ENCODE peak calls at places on chromosome 21, in six cellular contexts. F is foreskin fibroblast, C is brain microvascular endothelial cell, E is thoracic aorta, I is right lobe of liver, H is cardiac muscle cell. V is an unnamed sample.

GRCh38 chr21:33403128-33403785 is at the start of gene IFNGR2:
- DNase-seq in E (no peak), I (peak; percentile 71), H (peak; percentile 56), F (no peak), C (no peak), V (no peak)

GRCh38 chr21:26962516-26963305 is 4.2 kb downstream of the ADAMTS5 start:
- DNase-seq in E (no peak), H (peak; percentile 35), C (no peak), I (no peak), F (no peak), V (no peak)

GRCh38 chr21:40797881-40798280 is 49.1 kb downstream of the DSCAM start:
- DNase-seq in C (no peak), I (no peak), H (no peak), F (no peak), E (no peak), V (peak; percentile 44)

GRCh38 chr21:40512590-40512989 is 334.4 kb downstream of the DSCAM start:
- DNase-seq in E (no peak), I (no peak), C (no peak), F (no peak), H (no peak), V (no peak)

GRCh38 chr21:41477641-41478318 is 30.2 kb downstream of the TMPRSS2 start:
- DNase-seq in E (no peak), I (peak; percentile 78), C (no peak), H (peak; percentile 62), F (no peak), V (no peak)

GRCh38 chr21:31597683-31598082 is 61.8 kb upstream of the SOD1 start:
- DNase-seq in E (no peak), C (no peak), H (no peak), I (no peak), F (no peak), V (no peak)

GRCh38 chr21:9738527-9738926 is 782.9 kb upstream of the TPTE start:
- DNase-seq in H (no peak), I (no peak), C (no peak), F (no peak), E (no peak), V (no peak)

GRCh38 chr21:20701235-20701634 is 297.0 kb upstream of the NCAM2 start:
- DNase-seq in I (no peak), F (no peak), C (no peak), E (no peak), H (no peak), V (no peak)

GRCh38 chr21:33089439-33089838 is 19.5 kb downstream of the OLIG1 start:
- DNase-seq in I (no peak), C (no peak), E (no peak), F (no peak), H (no peak), V (no peak)

GRCh38 chr21:39441502-39442475 is 3.8 kb downstream of the LCA5L start:
- DNase-seq in F (peak; percentile 44), E (no peak), H (peak; percentile 68), I (no peak), C (peak; percentile 48), V (peak; percentile 14)

GRCh38 chr21:38668501-38668900 is 137.2 kb upstream of the ETS2 start:
- DNase-seq in I (no peak), E (no peak), H (no peak), C (no peak), F (no peak), V (no peak)

GRCh38 chr21:25871566-25871965 is 136.8 kb downstream of the GABPA start:
- DNase-seq in F (no peak), H (no peak), C (no peak), I (no peak), E (no peak), V (no peak)

GRCh38 chr21:39115659-39116235 is 67.5 kb downstream of the PSMG1 start:
- DNase-seq in F (no peak), H (no peak), I (no peak), E (no peak), C (no peak), V (no peak)

GRCh38 chr21:32813265-32813903 is 41.8 kb upstream of the PAXBP1 start:
- DNase-seq in F (no peak), H (no peak), I (no peak), C (no peak), E (no peak), V (no peak)

GRCh38 chr21:31140025-31140424 is 101.7 kb upstream of the KRTAP19-8 start:
- DNase-seq in F (no peak), H (no peak), I (no peak), C (no peak), E (no peak), V (no peak)

GRCh38 chr21:39083377-39084008 is 99.8 kb downstream of the PSMG1 start:
- DNase-seq in C (no peak), E (no peak), I (no peak), F (no peak), H (peak; percentile 52), V (no peak)

GRCh38 chr21:25903599-25903998 is 168.8 kb downstream of the GABPA start:
- DNase-seq in C (no peak), I (no peak), F (no peak), H (no peak), E (no peak), V (no peak)

GRCh38 chr21:41147979-41148355 is 20.0 kb upstream of the BACE2 start:
- DNase-seq in F (no peak), H (no peak), I (no peak), C (no peak), E (no peak), V (no peak)

GRCh38 chr21:31873275-31873695 is 465 bp downstream of the HUNK start:
- DNase-seq in E (no peak), H (no peak), C (no peak), F (no peak), I (no peak), V (no peak)

GRCh38 chr21:35256468-35256988 is 207.4 kb upstream of the RUNX1 start:
- DNase-seq in F (peak; percentile 97), C (peak; percentile 100), I (peak; percentile 48), H (peak; percentile 99), E (peak; percentile 75), V (peak; percentile 95)

GRCh38 chr21:38380391-38381137 is 117.7 kb downstream of the ERG start:
- DNase-seq in I (no peak), E (no peak), F (no peak), C (peak; percentile 26), H (peak; percentile 50), V (no peak)

GRCh38 chr21:32482565-32483292 is 70.2 kb downstream of the EVA1C start:
- DNase-seq in H (no peak), F (no peak), C (no peak), E (no peak), I (no peak), V (no peak)

GRCh38 chr21:18549214-18549905 is 145.8 kb upstream of the TMPRSS15 start:
- DNase-seq in H (no peak), F (no peak), C (peak; percentile 47), E (no peak), I (no peak), V (no peak)

GRCh38 chr21:36396314-36396713 is 11.1 kb downstream of the CHAF1B start:
- DNase-seq in I (peak; percentile 16), F (no peak), E (no peak), C (no peak), H (no peak), V (no peak)

GRCh38 chr21:17660862-17661261 is 48.2 kb upstream of the BTG3 start:
- DNase-seq in H (no peak), E (no peak), F (no peak), C (no peak), I (no peak), V (no peak)

GRCh38 chr21:27269646-27270045 is 302.8 kb upstream of the ADAMTS5 start:
- DNase-seq in I (no peak), F (peak; percentile 87), E (no peak), C (peak; percentile 94), H (peak; percentile 91), V (peak; percentile 67)

GRCh38 chr21:36700961-36701911 is 2.3 kb downstream of the SIM2 start:
- DNase-seq in E (no peak), I (no peak), F (no peak), C (no peak), H (no peak), V (no peak)

GRCh38 chr21:26941436-26941835 is 25.5 kb downstream of the ADAMTS5 start:
- DNase-seq in F (no peak), E (no peak), H (no peak), I (no peak), C (no peak), V (no peak)

GRCh38 chr21:31235671-31236450 is 108.2 kb downstream of the TIAM1 start:
- DNase-seq in F (no peak), I (no peak), H (peak; percentile 48), C (peak; percentile 61), E (no peak), V (no peak)

GRCh38 chr21:46385846-46386725 is 62.1 kb downstream of the PCNT start:
- DNase-seq in F (peak; percentile 6), I (no peak), C (no peak), E (no peak), H (no peak), V (no peak)

GRCh38 chr21:25506887-25507286 is 100.4 kb downstream of the MRPL39 start:
- DNase-seq in I (no peak), C (peak; percentile 61), H (no peak), E (no peak), F (peak; percentile 67), V (peak; percentile 31)

DNA sequence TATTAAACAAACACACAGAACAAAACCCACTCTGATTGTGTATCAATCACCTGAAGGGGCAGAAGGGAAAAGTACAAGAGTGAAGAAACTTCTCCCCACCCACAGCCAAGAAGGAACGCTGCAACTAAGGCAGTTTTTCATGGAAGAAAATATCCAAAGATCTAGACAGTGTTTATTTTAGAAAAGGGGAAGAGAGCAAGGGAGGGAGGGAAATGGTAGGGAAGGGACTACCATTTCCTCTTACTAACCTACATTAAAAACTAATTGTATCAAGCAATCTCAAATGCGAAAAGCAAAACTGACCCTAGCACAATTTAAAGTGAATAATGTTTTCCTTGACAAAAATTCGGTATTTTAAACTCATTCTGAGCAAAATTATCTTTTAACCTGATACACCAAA is 3.5 kb downstream of the NRIP1 start:
- DNase-seq in I (no peak), H (no peak), F (no peak), E (no peak), C (no peak), V (no peak)
- H3K4me3 ChIP-seq in I (no peak overlapping the region), H (no peak overlapping the region), F (peak overlapping the region; percentile 21), E (peak overlapping the region; percentile 18), C (peak overlapping the region; percentile 7), V (peak overlapping the region; percentile 13)

GRCh38 chr21:28521932-28522826 is 470.5 kb downstream of the LTN1 start:
- DNase-seq in E (no peak), F (peak; percentile 72), C (peak; percentile 47), I (no peak), H (peak; percentile 60), V (no peak)
- TF ChIP-seq CTCF in E (no peak), F (peak; percentile 71), C (peak; percentile 75), I (peak; percentile 55), H (peak; percentile 43), V (peak; percentile 75)

GRCh38 chr21:42641311-42642218 is 11.9 kb upstream of the PDE9A start:
- DNase-seq in H (peak; percentile 19), I (no peak), E (no peak), F (no peak), C (no peak), V (no peak)
- H3K4me3 ChIP-seq in H (no peak overlapping the region), I (no peak overlapping the region), E (no peak overlapping the region), F (no peak overlapping the region), C (no peak overlapping the region), V (no peak overlapping the region)

DNA sequence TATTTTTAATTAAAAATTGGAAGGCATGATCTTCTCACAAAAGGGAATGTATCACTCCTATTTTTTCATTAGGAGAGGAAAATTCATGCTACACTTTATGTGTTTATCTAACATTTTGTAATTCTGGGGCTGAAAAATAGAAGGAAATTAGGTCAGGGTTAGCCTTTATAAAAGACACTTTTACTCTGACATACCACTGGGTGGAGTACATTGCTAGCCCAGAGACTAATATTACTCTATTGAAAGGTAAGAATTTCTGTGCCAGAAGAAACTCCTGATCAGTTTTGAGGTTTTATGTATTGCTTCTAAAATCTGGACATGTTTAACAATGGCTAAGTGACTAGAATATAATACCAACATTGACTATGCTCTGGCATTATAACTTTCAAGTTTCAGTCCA is 724.6 kb downstream of the USP25 start:
- DNase-seq in C (no peak), H (peak; percentile 51), F (no peak), I (no peak), E (no peak), V (no peak)
- TF ChIP-seq CTCF in C (peak; percentile 33), H (peak; percentile 51), F (peak; percentile 22), I (peak; percentile 51), E (no peak), V (peak; percentile 5)